ENCODE peak calls at places on chromosomes 11 and 22, in six cellular contexts. R, U, Y, W, H and X are unnamed samples.

GRCh38 chr11:127713226-127713625 is 712.7 kb upstream of the KIRREL3 start:
- DNase-seq in W (no peak), R (no peak), Y (no peak), H (no peak), U (no peak), X (no peak)

GRCh38 chr11:125621995-125622394 is 3.0 kb upstream of the CHEK1 start:
- DNase-seq in W (no peak), U (no peak), H (no peak), Y (no peak), R (peak), X (no peak)

GRCh38 chr22:49569286-49570031 is 258.2 kb downstream of the BRD1 start:
- DNase-seq in R (no peak), U (no peak), Y (no peak), H (no peak), W (no peak), X (no peak)

GRCh38 chr22:36871669-36872081 is 10.9 kb downstream of the NCF4 start:
- DNase-seq in R (no peak), U (no peak), Y (no peak), H (no peak), W (no peak), X (no peak)

GRCh38 chr11:35748644-35749043 is 86.1 kb downstream of the TRIM44 start:
- DNase-seq in R (no peak), W (no peak), H (no peak), U (no peak), Y (no peak), X (no peak)

GRCh38 chr11:103794262-103794661 is 242.2 kb upstream of the DDI1 start:
- DNase-seq in R (no peak), W (peak), Y (no peak), U (no peak), H (no peak), X (no peak)

GRCh38 chr11:13595166-13595565 is 73.3 kb upstream of the FAR1 start:
- DNase-seq in Y (no peak), W (peak), R (peak), H (no peak), U (no peak), X (no peak)

GRCh38 chr11:12862761-12863469 is 146.2 kb upstream of the RASSF10 start:
- DNase-seq in Y (peak), U (no peak), R (peak), W (peak), H (no peak), X (peak)

GRCh38 chr11:69982675-69983570 is 95.2 kb upstream of the ANO1 start:
- DNase-seq in H (no peak), R (no peak), W (no peak), U (no peak), Y (no peak), X (no peak)

GRCh38 chr11:93072236-93072635 is 102.8 kb downstream of the MTNR1B start:
- DNase-seq in U (no peak), Y (no peak), R (no peak), H (no peak), W (no peak), X (no peak)

GRCh38 chr11:116829525-116830183 is at the start of gene APOC3:
- DNase-seq in H (no peak), U (no peak), R (peak), W (no peak), Y (no peak), X (no peak)

GRCh38 chr22:30636226-30637077 is 871 bp downstream of the SLC35E4 start:
- DNase-seq in H (no peak), R (peak), Y (no peak), W (no peak), U (peak), X (no peak)

GRCh38 chr11:16262645-16262955 is 93.7 kb downstream of the SOX6 start:
- DNase-seq in W (no peak), U (no peak), Y (no peak), H (no peak), R (no peak), X (no peak)

GRCh38 chr11:92224394-92225205 is at the start of gene FAT3:
- DNase-seq in R (peak), Y (peak), U (no peak), W (peak), H (no peak), X (peak)

GRCh38 chr22:24845036-24845918 is 39.3 kb downstream of the SGSM1 start:
- DNase-seq in Y (no peak), U (no peak), H (no peak), R (peak), W (no peak), X (no peak)

GRCh38 chr11:134277176-134278001 is 1.2 kb downstream of the GLB1L3 start:
- DNase-seq in U (no peak), W (no peak), H (no peak), R (peak), Y (no peak), X (no peak)

GRCh38 chr11:64275031-64275800 is 9.2 kb downstream of the BAD start:
- DNase-seq in R (no peak), U (no peak), W (no peak), H (no peak), Y (no peak), X (no peak)

GRCh38 chr11:47775240-47775869 is 8.2 kb upstream of the FNBP4 start:
- DNase-seq in Y (no peak), R (no peak), W (no peak), H (no peak), U (no peak), X (no peak)

GRCh38 chr11:76553554-76554476 is 109.0 kb downstream of the EMSY start:
- DNase-seq in Y (no peak), H (no peak), W (no peak), U (no peak), R (no peak), X (no peak)

GRCh38 chr11:71221201-71221600 is 31.2 kb downstream of the SHANK2 start:
- DNase-seq in Y (no peak), W (no peak), R (no peak), H (no peak), U (no peak), X (no peak)

GRCh38 chr11:76524919-76525318 is 80.1 kb downstream of the EMSY start:
- DNase-seq in W (no peak), U (peak), H (no peak), R (peak), Y (no peak), X (no peak)

GRCh38 chr11:6695377-6695776 is 12.2 kb upstream of the MRPL17 start:
- DNase-seq in H (no peak), U (no peak), R (peak), Y (no peak), W (peak), X (no peak)

GRCh38 chr11:32310218-32310601 is 125.1 kb downstream of the WT1 start:
- DNase-seq in U (no peak), R (no peak), H (no peak), Y (no peak), W (no peak), X (no peak)

GRCh38 chr11:72764503-72764902 is 12.3 kb upstream of the ARAP1 start:
- DNase-seq in Y (no peak), U (peak), R (no peak), W (no peak), H (no peak), X (no peak)

GRCh38 chr22:50256936-50257440 is 4.5 kb downstream of the MAPK12 start:
- DNase-seq in W (no peak), Y (no peak), H (no peak), R (no peak), U (no peak), X (no peak)

GRCh38 chr11:1896895-1897294 is 5.2 kb upstream of the PRR33 start:
- DNase-seq in W (no peak), Y (no peak), U (no peak), H (no peak), R (no peak), X (no peak)

DNA sequence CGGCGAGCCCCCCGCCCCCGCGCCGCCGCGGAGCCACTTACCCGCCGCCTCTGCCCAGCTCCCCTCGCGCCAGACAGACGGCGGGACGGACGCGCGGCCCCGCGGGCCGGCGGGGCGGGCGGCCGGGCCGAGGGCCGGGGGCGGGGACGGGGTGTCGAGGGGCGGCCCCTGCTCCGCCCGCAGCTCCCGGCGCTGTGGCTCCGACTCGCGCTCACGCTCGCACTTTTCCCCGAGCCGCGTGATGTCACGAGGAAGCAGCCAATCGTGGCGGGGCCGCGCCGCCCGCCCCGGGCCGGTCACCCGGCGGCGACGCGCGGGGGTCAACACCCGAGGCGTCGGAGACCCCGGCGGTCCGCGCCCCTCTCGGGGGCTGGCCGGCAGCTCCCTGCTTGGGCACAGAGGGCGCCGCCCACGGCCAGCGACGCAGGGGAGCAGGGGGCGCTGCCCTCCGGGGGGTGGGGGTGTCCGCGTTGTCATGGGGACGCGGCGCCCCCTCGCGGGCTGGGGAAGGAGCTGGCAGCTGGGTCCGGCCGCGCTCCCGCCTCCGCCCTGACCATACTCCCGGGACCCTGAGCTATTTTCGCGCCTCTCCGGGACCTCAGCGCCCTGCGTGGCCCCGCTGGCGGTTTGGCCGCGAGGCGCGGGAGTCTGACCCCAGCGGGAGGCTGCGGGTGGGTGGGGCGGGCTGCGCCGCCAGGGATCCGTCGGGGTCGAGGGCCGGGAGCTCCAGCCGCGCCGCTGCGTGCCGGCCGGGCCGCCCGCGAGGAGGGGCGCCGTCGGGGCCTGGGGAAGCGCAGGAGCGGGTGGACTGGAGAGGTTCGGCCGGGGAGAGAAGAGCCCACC is at the start of gene CHRM4:
- DNase-seq in R (peak), W (no peak), Y (no peak), H (no peak), U (no peak), X (peak)
- TF ChIP-seq CTCF in R (peak), W (peak), Y (no peak), H (no peak), U (no peak), X (peak)

GRCh38 chr11:3984896-3985295 is 109.7 kb upstream of the RRM1 start:
- DNase-seq in U (no peak), Y (no peak), H (no peak), W (no peak), R (peak), X (no peak)
- TF ChIP-seq CTCF in U (no peak), Y (no peak), H (no peak), W (peak), R (no peak), X (no peak)

GRCh38 chr11:123581651-123582399 is 72.6 kb downstream of the SCN3B start:
- DNase-seq in W (no peak), U (no peak), Y (no peak), H (no peak), R (no peak), X (no peak)
- TF ChIP-seq CTCF in W (no peak), U (no peak), Y (no peak), H (no peak), R (no peak), X (no peak)

DNA sequence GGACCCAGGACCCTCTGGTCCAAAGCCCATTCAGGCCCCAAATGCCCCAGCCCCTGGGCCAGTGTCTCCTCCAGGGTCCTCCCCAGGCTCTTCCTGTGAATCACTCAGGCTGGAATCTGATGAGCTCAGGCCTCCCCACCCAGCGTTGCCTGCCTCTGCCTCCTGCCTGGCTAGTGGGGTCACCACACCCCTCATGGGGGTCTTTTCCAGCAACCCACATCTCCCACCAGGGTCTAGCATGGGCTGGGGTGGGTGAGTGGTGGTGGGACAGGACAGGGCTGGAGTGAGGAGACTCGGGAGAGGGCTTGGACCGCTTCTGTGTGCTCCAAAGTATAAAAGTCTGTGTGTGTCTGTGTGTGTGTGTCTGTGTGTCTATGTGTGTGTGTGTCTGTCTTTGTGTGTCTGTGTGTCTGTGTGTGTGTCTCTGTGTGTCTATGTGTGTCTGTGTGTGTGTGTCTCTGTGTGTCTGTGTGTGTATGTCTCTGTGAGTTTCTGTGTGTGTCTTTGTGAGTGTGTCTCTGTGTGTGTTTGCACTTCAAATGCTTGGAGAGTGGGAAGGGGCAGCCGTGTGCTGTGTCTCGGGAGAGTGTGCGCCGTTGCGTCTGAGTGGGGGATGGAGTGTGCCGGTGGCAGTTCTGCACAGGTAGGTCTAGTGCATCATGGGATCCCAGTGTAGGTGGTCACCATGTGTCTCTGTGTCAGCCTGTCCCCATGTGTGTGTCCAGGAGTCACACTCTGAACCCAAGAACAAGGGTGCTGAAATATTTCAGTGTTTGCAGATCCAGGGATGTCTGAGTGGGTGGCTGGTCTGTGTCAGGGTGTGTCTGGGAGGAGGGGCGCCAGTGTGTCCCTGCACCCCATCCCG is 8.8 kb downstream of the RIN1 start:
- DNase-seq in Y (no peak), U (no peak), H (no peak), R (peak), W (peak), X (no peak)
- TF ChIP-seq CTCF in Y (no peak), U (no peak), H (no peak), R (no peak), W (peak), X (no peak)

GRCh38 chr11:68692881-68693483 is 8.6 kb downstream of the GAL start:
- DNase-seq in Y (no peak), U (no peak), H (no peak), W (no peak), R (no peak), X (no peak)

GRCh38 chr11:68694404-68695297 is 10.3 kb downstream of the GAL start:
- DNase-seq in U (no peak), Y (no peak), H (no peak), R (no peak), W (no peak), X (no peak)

GRCh38 chr11:68691402-68691784 is 7.0 kb downstream of the GAL start:
- DNase-seq in U (no peak), Y (no peak), R (no peak), H (no peak), W (no peak), X (no peak)

GRCh38 chr11:68692115-68692514 is 7.8 kb downstream of the GAL start:
- DNase-seq in U (no peak), H (no peak), Y (no peak), R (no peak), W (no peak), X (no peak)

DNA sequence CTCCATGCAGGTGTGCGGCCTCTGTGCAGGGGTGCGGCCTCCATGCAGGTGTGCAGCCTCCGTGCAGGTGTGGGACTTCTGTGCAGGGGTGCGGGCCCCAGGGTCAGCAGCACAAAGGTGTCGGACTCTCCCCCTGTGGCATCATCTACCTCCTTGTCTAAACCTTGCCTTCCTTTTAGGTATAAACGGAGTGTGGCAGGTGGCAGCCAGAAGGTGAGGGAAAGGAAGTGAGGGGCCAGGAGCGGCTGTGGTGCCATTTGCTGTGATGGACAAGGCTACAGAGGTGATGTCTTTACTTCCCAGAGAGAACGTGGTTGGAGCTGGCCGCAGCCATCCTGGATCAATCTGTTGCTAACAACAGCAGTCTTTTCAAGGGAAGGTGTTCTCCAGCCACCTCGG is 9.1 kb downstream of the GAL start:
- DNase-seq in W (no peak), H (no peak), R (no peak), Y (no peak), U (no peak), X (no peak)
- TF ChIP-seq CTCF in W (no peak), H (no peak), R (no peak), Y (no peak), U (no peak), X (no peak)

GRCh38 chr11:46212720-46213119 is 64.7 kb upstream of the CREB3L1 start:
- DNase-seq in W (no peak), U (no peak), R (no peak), Y (no peak), H (no peak), X (no peak)

GRCh38 chr11:46207270-46207669 is 70.2 kb upstream of the CREB3L1 start:
- DNase-seq in Y (no peak), U (no peak), R (no peak), W (no peak), H (no peak), X (no peak)

GRCh38 chr11:46210856-46211255 is 66.6 kb upstream of the CREB3L1 start:
- DNase-seq in W (no peak), R (no peak), Y (no peak), U (no peak), H (no peak), X (no peak)

GRCh38 chr11:46208803-46209202 is 68.7 kb upstream of the CREB3L1 start:
- DNase-seq in W (no peak), U (no peak), R (no peak), Y (no peak), H (no peak), X (no peak)

DNA sequence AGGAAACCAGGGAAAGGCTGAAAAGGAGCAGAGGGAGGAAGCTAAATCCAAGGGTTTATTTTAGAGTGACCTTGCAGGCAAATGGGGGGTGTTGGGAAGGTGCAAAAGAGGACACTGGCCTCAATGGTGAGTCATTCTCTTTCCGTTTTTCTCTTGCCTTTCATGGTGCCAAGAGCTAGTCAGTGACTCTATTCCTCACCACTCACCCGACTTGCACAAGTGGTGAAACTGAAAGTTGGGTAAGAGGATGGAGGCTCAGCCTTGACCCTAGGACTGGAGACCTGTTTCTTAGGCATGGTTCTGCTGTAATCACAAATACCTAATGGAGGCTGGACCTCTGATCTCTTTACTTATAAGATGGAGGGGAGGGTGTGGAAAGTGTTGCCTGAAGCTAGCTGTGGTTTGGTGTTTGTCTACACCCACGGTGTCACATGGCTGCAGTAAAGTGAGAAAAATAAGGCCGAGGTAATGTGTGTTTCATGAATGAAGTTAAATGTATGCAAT is 67.3 kb upstream of the CREB3L1 start:
- DNase-seq in Y (no peak), R (peak), U (no peak), W (peak), H (no peak), X (no peak)
- TF ChIP-seq CTCF in Y (no peak), R (no peak), U (no peak), W (no peak), H (no peak), X (no peak)

DNA sequence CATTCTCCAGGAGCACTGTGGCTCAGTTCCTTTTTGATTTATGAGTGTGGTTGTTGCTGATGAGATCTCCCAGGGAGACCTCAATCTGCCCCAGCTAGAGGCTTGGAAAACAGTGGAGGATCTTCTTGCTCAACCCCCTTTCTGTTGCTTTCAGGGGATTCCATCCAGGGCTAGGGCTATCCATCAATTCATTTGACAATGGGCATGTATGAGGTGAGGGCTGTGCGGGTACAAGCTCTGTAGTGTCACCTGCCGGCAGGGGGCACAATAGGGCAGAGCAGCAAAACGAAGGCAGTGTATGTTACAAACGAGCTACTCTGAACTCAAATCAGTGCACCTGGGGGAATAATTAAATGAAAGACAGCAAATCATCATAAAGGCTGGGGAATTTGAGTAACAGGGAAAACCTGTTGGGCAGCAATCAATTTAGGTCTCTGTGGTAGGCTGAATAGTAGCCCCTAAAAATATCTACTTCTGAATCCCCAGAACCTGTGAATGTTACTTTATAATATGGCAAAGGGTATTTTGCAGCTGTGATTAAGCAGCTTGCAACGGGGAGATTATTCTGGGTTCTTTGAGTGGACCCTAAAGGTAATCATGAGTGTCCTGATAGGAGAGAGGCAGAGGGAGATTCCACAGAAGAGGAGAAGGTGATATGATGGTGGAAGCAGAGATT is 170.3 kb upstream of the ZBED5 start:
- DNase-seq in W (peak), R (peak), U (peak), H (no peak), Y (no peak), X (peak)
- TF ChIP-seq CTCF in W (peak), R (peak), U (peak), H (peak), Y (peak), X (peak)

GRCh38 chr22:42967933-42968332 is 47.0 kb downstream of the PACSIN2 start:
- DNase-seq in U (no peak), W (no peak), H (no peak), R (peak), Y (no peak), X (no peak)
- TF ChIP-seq CTCF in U (no peak), W (peak), H (no peak), R (peak), Y (no peak), X (no peak)